ENCODE peak calls at places on chromosomes 3 and 15, in seven cellular contexts. A is aorta, Y is foreskin keratinocyte, D is kidney tubule cell, L is AG08395, U is T-helper 1 cell, X is adrenal gland. Q is an unnamed sample.

GRCh38 chr3:18679226-18679625 is 254.1 kb upstream of the SATB1 start:
- DNase-seq in A (no peak), X (no peak), D (no peak), U (no peak), Y (no peak), L (no peak), Q (no peak)

GRCh38 chr3:126197854-126198584 is 17.6 kb upstream of the ALDH1L1 start:
- DNase-seq in U (no peak), D (peak), A (peak), L (peak), X (peak), Y (no peak), Q (no peak)

GRCh38 chr3:39110041-39110639 is 2.7 kb downstream of the TTC21A start:
- DNase-seq in U (no peak), Y (no peak), L (no peak), A (no peak), D (no peak), X (peak), Q (no peak)

GRCh38 chr15:61994216-61994615 is 66.0 kb downstream of the VPS13C start:
- DNase-seq in A (no peak), X (no peak), U (no peak), Y (peak), L (peak), D (peak), Q (no peak)

GRCh38 chr3:184503647-184504046 is 57.9 kb upstream of the EPHB3 start:
- DNase-seq in L (no peak), U (no peak), D (no peak), A (no peak), Y (no peak), X (no peak), Q (no peak)

GRCh38 chr15:38041576-38041975 is 107.1 kb downstream of the TMCO5A start:
- DNase-seq in A (no peak), L (peak), D (peak), U (no peak), X (no peak), Y (peak), Q (no peak)

GRCh38 chr15:96330450-96331140 is at the start of gene NR2F2:
- DNase-seq in D (peak), L (peak), U (no peak), Y (peak), X (peak), A (peak), Q (peak)

GRCh38 chr15:25776071-25776740 is 86.9 kb downstream of the ATP10A start:
- DNase-seq in U (no peak), D (no peak), X (peak), Y (no peak), L (no peak), A (no peak), Q (peak)

GRCh38 chr3:191136347-191136746 is 62.7 kb upstream of the OSTN start:
- DNase-seq in Y (no peak), X (no peak), A (no peak), D (peak), L (peak), U (no peak), Q (no peak)

GRCh38 chr15:27894645-27895044 is 204.5 kb downstream of the OCA2 start:
- DNase-seq in D (no peak), A (no peak), X (no peak), U (no peak), L (no peak), Y (no peak), Q (no peak)

GRCh38 chr3:62007036-62007435 is 366.3 kb downstream of the FEZF2 start:
- DNase-seq in A (no peak), L (peak), X (no peak), U (no peak), Y (no peak), D (peak), Q (no peak)

GRCh38 chr3:87468235-87468634 is 191.9 kb upstream of the POU1F1 start:
- DNase-seq in D (no peak), U (no peak), A (no peak), X (no peak), L (no peak), Y (no peak), Q (no peak)

GRCh38 chr3:176590722-176591121 is 606.6 kb downstream of the TBL1XR1 start:
- DNase-seq in A (no peak), L (no peak), X (no peak), Y (no peak), U (no peak), D (peak), Q (no peak)

GRCh38 chr15:96409231-96410138 is 79.0 kb downstream of the NR2F2 start:
- DNase-seq in A (no peak), U (no peak), X (no peak), D (peak), L (no peak), Y (no peak), Q (peak)

GRCh38 chr3:192884831-192885356 is 32.8 kb downstream of the MB21D2 start:
- DNase-seq in X (no peak), U (no peak), D (peak), Y (peak), A (no peak), L (no peak), Q (no peak)

GRCh38 chr3:103794656-103795055 is 1359.8 kb downstream of the ZPLD1 start:
- DNase-seq in L (no peak), Y (no peak), U (no peak), A (no peak), X (no peak), D (no peak), Q (no peak)

GRCh38 chr3:124413989-124414598 is 316.2 kb upstream of the UMPS start:
- DNase-seq in Y (no peak), D (no peak), L (no peak), X (peak), A (peak), U (no peak), Q (no peak)

GRCh38 chr15:91253605-91254004 is 153.5 kb downstream of the SV2B start:
- DNase-seq in A (no peak), D (no peak), L (no peak), X (no peak), Y (no peak), U (no peak), Q (no peak)

GRCh38 chr3:73723596-73723995 is 98.9 kb upstream of the PDZRN3 start:
- DNase-seq in D (no peak), U (no peak), Y (no peak), A (no peak), L (no peak), X (no peak), Q (no peak)

GRCh38 chr3:64259646-64260045 is 34.4 kb upstream of the PRICKLE2 start:
- DNase-seq in Y (no peak), U (no peak), X (no peak), D (no peak), A (no peak), L (peak), Q (no peak)